ENCODE peak calls at places on chromosomes 11 and 22, in four cellular contexts. One of them, this sample, is unnamed.

GRCh38 chr22:39545310-39546063 is 12.9 kb upstream of the RPS19BP1 start:
- DNase-seq in activated T-helper 1 cell treated with anti-CD3 and anti-CD28 coated beads, Interleukin-12 subunit alpha, Interleukin-12 subunit beta, Interleukin-2, Interleukin-4 antibody, amounts not matched to agents 30 ng/mL and 10 ng/mL and 1 ng/mL, durations not matched to agents 14 hours and 24 hours and 36 hours: no peak
- DNase-seq in Caco-2: no peak
- DNase-seq in pons: no peak
- DNase-seq in this sample: no peak

GRCh38 chr22:37824674-37825641 is 1.8 kb downstream of the GALR3 start:
- DNase-seq in Caco-2: no peak
- DNase-seq in pons: no peak
- DNase-seq in activated T-helper 1 cell treated with anti-CD3 and anti-CD28 coated beads, Interleukin-12 subunit alpha, Interleukin-12 subunit beta, Interleukin-2, Interleukin-4 antibody, amounts not matched to agents 30 ng/mL and 10 ng/mL and 1 ng/mL, durations not matched to agents 14 hours and 24 hours and 36 hours: no peak
- DNase-seq in this sample: peak

GRCh38 chr22:49960159-49960966 is at the start of gene PIM3:
- DNase-seq in Caco-2: peak
- DNase-seq in pons: peak
- DNase-seq in activated T-helper 1 cell treated with anti-CD3 and anti-CD28 coated beads, Interleukin-12 subunit alpha, Interleukin-12 subunit beta, Interleukin-2, Interleukin-4 antibody, amounts not matched to agents 30 ng/mL and 10 ng/mL and 1 ng/mL, durations not matched to agents 14 hours and 24 hours and 36 hours: peak
- DNase-seq in this sample: peak

GRCh38 chr11:75453916-75454655 is 21.1 kb upstream of the KLHL35 start:
- DNase-seq in pons: peak
- DNase-seq in activated T-helper 1 cell treated with anti-CD3 and anti-CD28 coated beads, Interleukin-12 subunit alpha, Interleukin-12 subunit beta, Interleukin-2, Interleukin-4 antibody, amounts not matched to agents 30 ng/mL and 10 ng/mL and 1 ng/mL, durations not matched to agents 14 hours and 24 hours and 36 hours: no peak
- DNase-seq in Caco-2: no peak
- DNase-seq in this sample: no peak

GRCh38 chr11:26276798-26277424 is 55.0 kb upstream of the ANO3 start:
- DNase-seq in activated T-helper 1 cell treated with anti-CD3 and anti-CD28 coated beads, Interleukin-12 subunit alpha, Interleukin-12 subunit beta, Interleukin-2, Interleukin-4 antibody, amounts not matched to agents 30 ng/mL and 10 ng/mL and 1 ng/mL, durations not matched to agents 14 hours and 24 hours and 36 hours: peak
- DNase-seq in Caco-2: peak
- DNase-seq in pons: peak
- DNase-seq in this sample: peak

GRCh38 chr22:20629401-20629800 is 122.0 kb downstream of the MED15 start:
- DNase-seq in Caco-2: no peak
- DNase-seq in pons: no peak
- DNase-seq in activated T-helper 1 cell treated with anti-CD3 and anti-CD28 coated beads, Interleukin-12 subunit alpha, Interleukin-12 subunit beta, Interleukin-2, Interleukin-4 antibody, amounts not matched to agents 30 ng/mL and 10 ng/mL and 1 ng/mL, durations not matched to agents 14 hours and 24 hours and 36 hours: no peak
- DNase-seq in this sample: no peak

GRCh38 chr11:7524831-7525230 is 11.0 kb downstream of the PPFIBP2 start:
- DNase-seq in pons: no peak
- DNase-seq in activated T-helper 1 cell treated with anti-CD3 and anti-CD28 coated beads, Interleukin-12 subunit alpha, Interleukin-12 subunit beta, Interleukin-2, Interleukin-4 antibody, amounts not matched to agents 30 ng/mL and 10 ng/mL and 1 ng/mL, durations not matched to agents 14 hours and 24 hours and 36 hours: no peak
- DNase-seq in Caco-2: no peak
- DNase-seq in this sample: no peak

GRCh38 chr11:75283391-75283931 is 42.9 kb downstream of the TPBGL start:
- DNase-seq in Caco-2: no peak
- DNase-seq in pons: no peak
- DNase-seq in activated T-helper 1 cell treated with anti-CD3 and anti-CD28 coated beads, Interleukin-12 subunit alpha, Interleukin-12 subunit beta, Interleukin-2, Interleukin-4 antibody, amounts not matched to agents 30 ng/mL and 10 ng/mL and 1 ng/mL, durations not matched to agents 14 hours and 24 hours and 36 hours: no peak
- DNase-seq in this sample: no peak

GRCh38 chr11:46279393-46280099 is 2.1 kb downstream of the CREB3L1 start:
- DNase-seq in pons: peak
- DNase-seq in Caco-2: no peak
- DNase-seq in activated T-helper 1 cell treated with anti-CD3 and anti-CD28 coated beads, Interleukin-12 subunit alpha, Interleukin-12 subunit beta, Interleukin-2, Interleukin-4 antibody, amounts not matched to agents 30 ng/mL and 10 ng/mL and 1 ng/mL, durations not matched to agents 14 hours and 24 hours and 36 hours: no peak
- DNase-seq in this sample: no peak

GRCh38 chr11:56961609-56962008 is 27.1 kb upstream of the OR5AK2 start:
- DNase-seq in activated T-helper 1 cell treated with anti-CD3 and anti-CD28 coated beads, Interleukin-12 subunit alpha, Interleukin-12 subunit beta, Interleukin-2, Interleukin-4 antibody, amounts not matched to agents 30 ng/mL and 10 ng/mL and 1 ng/mL, durations not matched to agents 14 hours and 24 hours and 36 hours: no peak
- DNase-seq in Caco-2: no peak
- DNase-seq in pons: no peak
- DNase-seq in this sample: no peak

GRCh38 chr11:65646921-65647701 is 9.2 kb downstream of the SIPA1 start:
- DNase-seq in pons: peak
- DNase-seq in Caco-2: no peak
- DNase-seq in activated T-helper 1 cell treated with anti-CD3 and anti-CD28 coated beads, Interleukin-12 subunit alpha, Interleukin-12 subunit beta, Interleukin-2, Interleukin-4 antibody, amounts not matched to agents 30 ng/mL and 10 ng/mL and 1 ng/mL, durations not matched to agents 14 hours and 24 hours and 36 hours: no peak
- DNase-seq in this sample: no peak

GRCh38 chr22:29156507-29156906 is 49.2 kb upstream of the EMID1 start:
- DNase-seq in activated T-helper 1 cell treated with anti-CD3 and anti-CD28 coated beads, Interleukin-12 subunit alpha, Interleukin-12 subunit beta, Interleukin-2, Interleukin-4 antibody, amounts not matched to agents 30 ng/mL and 10 ng/mL and 1 ng/mL, durations not matched to agents 14 hours and 24 hours and 36 hours: no peak
- DNase-seq in pons: no peak
- DNase-seq in Caco-2: no peak
- DNase-seq in this sample: no peak

GRCh38 chr22:35749808-35750207 is 32.1 kb downstream of the APOL5 start:
- DNase-seq in Caco-2: no peak
- DNase-seq in pons: no peak
- DNase-seq in activated T-helper 1 cell treated with anti-CD3 and anti-CD28 coated beads, Interleukin-12 subunit alpha, Interleukin-12 subunit beta, Interleukin-2, Interleukin-4 antibody, amounts not matched to agents 30 ng/mL and 10 ng/mL and 1 ng/mL, durations not matched to agents 14 hours and 24 hours and 36 hours: no peak
- DNase-seq in this sample: no peak

GRCh38 chr22:17921871-17922821 is 102.2 kb downstream of the MICAL3 start:
- DNase-seq in Caco-2: peak
- DNase-seq in activated T-helper 1 cell treated with anti-CD3 and anti-CD28 coated beads, Interleukin-12 subunit alpha, Interleukin-12 subunit beta, Interleukin-2, Interleukin-4 antibody, amounts not matched to agents 30 ng/mL and 10 ng/mL and 1 ng/mL, durations not matched to agents 14 hours and 24 hours and 36 hours: no peak
- DNase-seq in pons: no peak
- DNase-seq in this sample: no peak

GRCh38 chr11:5092821-5093585 is 23.6 kb downstream of the OR52E1 start:
- DNase-seq in pons: no peak
- DNase-seq in Caco-2: no peak
- DNase-seq in activated T-helper 1 cell treated with anti-CD3 and anti-CD28 coated beads, Interleukin-12 subunit alpha, Interleukin-12 subunit beta, Interleukin-2, Interleukin-4 antibody, amounts not matched to agents 30 ng/mL and 10 ng/mL and 1 ng/mL, durations not matched to agents 14 hours and 24 hours and 36 hours: no peak
- DNase-seq in this sample: no peak

GRCh38 chr11:112965601-112966125 is 4.4 kb downstream of the NCAM1 start:
- DNase-seq in activated T-helper 1 cell treated with anti-CD3 and anti-CD28 coated beads, Interleukin-12 subunit alpha, Interleukin-12 subunit beta, Interleukin-2, Interleukin-4 antibody, amounts not matched to agents 30 ng/mL and 10 ng/mL and 1 ng/mL, durations not matched to agents 14 hours and 24 hours and 36 hours: no peak
- DNase-seq in Caco-2: no peak
- DNase-seq in pons: no peak
- DNase-seq in this sample: no peak

GRCh38 chr22:41862530-41863266 is 29.8 kb downstream of the SREBF2 start:
- DNase-seq in activated T-helper 1 cell treated with anti-CD3 and anti-CD28 coated beads, Interleukin-12 subunit alpha, Interleukin-12 subunit beta, Interleukin-2, Interleukin-4 antibody, amounts not matched to agents 30 ng/mL and 10 ng/mL and 1 ng/mL, durations not matched to agents 14 hours and 24 hours and 36 hours: peak
- DNase-seq in Caco-2: no peak
- DNase-seq in pons: no peak
- DNase-seq in this sample: peak

GRCh38 chr22:48780597-48781277 is 1046.9 kb downstream of the BRD1 start:
- DNase-seq in pons: no peak
- DNase-seq in Caco-2: no peak
- DNase-seq in activated T-helper 1 cell treated with anti-CD3 and anti-CD28 coated beads, Interleukin-12 subunit alpha, Interleukin-12 subunit beta, Interleukin-2, Interleukin-4 antibody, amounts not matched to agents 30 ng/mL and 10 ng/mL and 1 ng/mL, durations not matched to agents 14 hours and 24 hours and 36 hours: no peak
- DNase-seq in this sample: no peak

GRCh38 chr11:34860034-34860433 is 56.1 kb downstream of the APIP start:
- DNase-seq in Caco-2: no peak
- DNase-seq in activated T-helper 1 cell treated with anti-CD3 and anti-CD28 coated beads, Interleukin-12 subunit alpha, Interleukin-12 subunit beta, Interleukin-2, Interleukin-4 antibody, amounts not matched to agents 30 ng/mL and 10 ng/mL and 1 ng/mL, durations not matched to agents 14 hours and 24 hours and 36 hours: no peak
- DNase-seq in pons: no peak
- DNase-seq in this sample: no peak

GRCh38 chr11:17745032-17745772 is 10.6 kb downstream of the KCNC1 start:
- DNase-seq in Caco-2: peak
- DNase-seq in activated T-helper 1 cell treated with anti-CD3 and anti-CD28 coated beads, Interleukin-12 subunit alpha, Interleukin-12 subunit beta, Interleukin-2, Interleukin-4 antibody, amounts not matched to agents 30 ng/mL and 10 ng/mL and 1 ng/mL, durations not matched to agents 14 hours and 24 hours and 36 hours: no peak
- DNase-seq in pons: no peak
- DNase-seq in this sample: no peak

GRCh38 chr11:102546923-102547471 is 16.4 kb upstream of the MMP7 start:
- DNase-seq in pons: no peak
- DNase-seq in Caco-2: no peak
- DNase-seq in activated T-helper 1 cell treated with anti-CD3 and anti-CD28 coated beads, Interleukin-12 subunit alpha, Interleukin-12 subunit beta, Interleukin-2, Interleukin-4 antibody, amounts not matched to agents 30 ng/mL and 10 ng/mL and 1 ng/mL, durations not matched to agents 14 hours and 24 hours and 36 hours: no peak
- DNase-seq in this sample: no peak

GRCh38 chr11:133872160-133872559 is 26.8 kb upstream of the SPATA19 start:
- DNase-seq in Caco-2: no peak
- DNase-seq in pons: no peak
- DNase-seq in activated T-helper 1 cell treated with anti-CD3 and anti-CD28 coated beads, Interleukin-12 subunit alpha, Interleukin-12 subunit beta, Interleukin-2, Interleukin-4 antibody, amounts not matched to agents 30 ng/mL and 10 ng/mL and 1 ng/mL, durations not matched to agents 14 hours and 24 hours and 36 hours: no peak
- DNase-seq in this sample: no peak

GRCh38 chr22:40620464-40621046 is 16.0 kb downstream of the MRTFA start:
- DNase-seq in Caco-2: no peak
- DNase-seq in activated T-helper 1 cell treated with anti-CD3 and anti-CD28 coated beads, Interleukin-12 subunit alpha, Interleukin-12 subunit beta, Interleukin-2, Interleukin-4 antibody, amounts not matched to agents 30 ng/mL and 10 ng/mL and 1 ng/mL, durations not matched to agents 14 hours and 24 hours and 36 hours: no peak
- DNase-seq in pons: no peak
- DNase-seq in this sample: no peak

GRCh38 chr22:39675907-39676306 is 105.4 kb downstream of the CACNA1I start:
- DNase-seq in pons: no peak
- DNase-seq in activated T-helper 1 cell treated with anti-CD3 and anti-CD28 coated beads, Interleukin-12 subunit alpha, Interleukin-12 subunit beta, Interleukin-2, Interleukin-4 antibody, amounts not matched to agents 30 ng/mL and 10 ng/mL and 1 ng/mL, durations not matched to agents 14 hours and 24 hours and 36 hours: no peak
- DNase-seq in Caco-2: no peak
- DNase-seq in this sample: no peak

This sample was measured in T-helper 2 cell treated with Interferon-gamma antibody and Interleukin-4, amounts not matched to agents 5 μg/mL and 100 μg/mL, for 36 hours.